ENCODE peak calls at places on chromosomes 1 and 21, in eight cellular contexts. One of them, this sample, is unnamed.

GRCh38 chr1:156898151-156898550 is 4.6 kb downstream of the PEAR1 start:
- DNase-seq in C1 segment of cervical spinal cord: no peak
- DNase-seq in hypothalamus: no peak
- DNase-seq in EH: peak; percentile 82
- DNase-seq in body of pancreas: no peak
- DNase-seq in amniotic epithelial cell: peak; percentile 54
- DNase-seq in psoas muscle: peak; percentile 55
- DNase-seq in GM13977: no peak
- DNase-seq in this sample: no peak

GRCh38 chr21:31132574-31133242 is 94.4 kb upstream of the KRTAP19-8 start:
- DNase-seq in psoas muscle: no peak
- DNase-seq in C1 segment of cervical spinal cord: no peak
- DNase-seq in GM13977: peak; percentile 23
- DNase-seq in EH: no peak
- DNase-seq in hypothalamus: no peak
- DNase-seq in amniotic epithelial cell: no peak
- DNase-seq in body of pancreas: no peak
- DNase-seq in this sample: no peak

GRCh38 chr1:221431068-221431651 is 310.7 kb downstream of the DUSP10 start:
- DNase-seq in psoas muscle: no peak
- DNase-seq in body of pancreas: no peak
- DNase-seq in hypothalamus: no peak
- DNase-seq in GM13977: no peak
- DNase-seq in amniotic epithelial cell: peak; percentile 18
- DNase-seq in C1 segment of cervical spinal cord: no peak
- DNase-seq in EH: peak; percentile 50
- DNase-seq in this sample: no peak

GRCh38 chr1:70038025-70038424 is 167.4 kb downstream of the LRRC40 start:
- DNase-seq in body of pancreas: no peak
- DNase-seq in amniotic epithelial cell: peak; percentile 86
- DNase-seq in EH: peak; percentile 41
- DNase-seq in C1 segment of cervical spinal cord: no peak
- DNase-seq in GM13977: no peak
- DNase-seq in hypothalamus: no peak
- DNase-seq in psoas muscle: no peak
- DNase-seq in this sample: no peak

GRCh38 chr1:53698381-53698980 is 40.5 kb downstream of the GLIS1 start:
- DNase-seq in EH: no peak
- DNase-seq in psoas muscle: no peak
- DNase-seq in amniotic epithelial cell: no peak
- DNase-seq in GM13977: no peak
- DNase-seq in hypothalamus: no peak
- DNase-seq in body of pancreas: no peak
- DNase-seq in C1 segment of cervical spinal cord: no peak
- DNase-seq in this sample: no peak

GRCh38 chr1:159889821-159890252 is 10.1 kb downstream of the CFAP45 start:
- DNase-seq in psoas muscle: peak; percentile 19
- DNase-seq in C1 segment of cervical spinal cord: no peak
- DNase-seq in GM13977: peak; percentile 82
- DNase-seq in hypothalamus: no peak
- DNase-seq in EH: peak; percentile 99
- DNase-seq in body of pancreas: no peak
- DNase-seq in amniotic epithelial cell: peak; percentile 68
- DNase-seq in this sample: no peak

GRCh38 chr1:204478166-204478899 is 16.3 kb downstream of the PIK3C2B start:
- DNase-seq in body of pancreas: no peak
- DNase-seq in amniotic epithelial cell: peak; percentile 26
- DNase-seq in GM13977: no peak
- DNase-seq in EH: no peak
- DNase-seq in C1 segment of cervical spinal cord: no peak
- DNase-seq in psoas muscle: no peak
- DNase-seq in hypothalamus: no peak
- DNase-seq in this sample: no peak

GRCh38 chr1:225461533-225462428 is 33.9 kb upstream of the LBR start:
- DNase-seq in body of pancreas: peak; percentile 60
- DNase-seq in psoas muscle: no peak
- DNase-seq in amniotic epithelial cell: no peak
- DNase-seq in hypothalamus: no peak
- DNase-seq in C1 segment of cervical spinal cord: no peak
- DNase-seq in EH: no peak
- DNase-seq in GM13977: no peak
- DNase-seq in this sample: no peak

GRCh38 chr1:186997877-186998276 is 169.1 kb downstream of the PLA2G4A start:
- DNase-seq in EH: no peak
- DNase-seq in C1 segment of cervical spinal cord: no peak
- DNase-seq in amniotic epithelial cell: no peak
- DNase-seq in psoas muscle: no peak
- DNase-seq in GM13977: no peak
- DNase-seq in hypothalamus: no peak
- DNase-seq in body of pancreas: no peak
- DNase-seq in this sample: no peak

GRCh38 chr1:31788138-31788824 is 24.1 kb upstream of the ADGRB2 start:
- DNase-seq in hypothalamus: peak; percentile 87
- DNase-seq in psoas muscle: peak; percentile 90
- DNase-seq in EH: peak; percentile 91
- DNase-seq in C1 segment of cervical spinal cord: peak; percentile 89
- DNase-seq in body of pancreas: peak; percentile 95
- DNase-seq in GM13977: peak; percentile 97
- DNase-seq in amniotic epithelial cell: peak; percentile 83
- DNase-seq in this sample: peak; percentile 87

GRCh38 chr1:45375104-45376090 is 35.2 kb upstream of the MUTYH start:
- DNase-seq in EH: peak; percentile 67
- DNase-seq in body of pancreas: peak; percentile 12
- DNase-seq in C1 segment of cervical spinal cord: no peak
- DNase-seq in GM13977: no peak
- DNase-seq in amniotic epithelial cell: no peak
- DNase-seq in hypothalamus: no peak
- DNase-seq in psoas muscle: no peak
- DNase-seq in this sample: no peak

GRCh38 chr1:52571783-52572182 is 18.9 kb upstream of the TUT4 start:
- DNase-seq in body of pancreas: no peak
- DNase-seq in GM13977: no peak
- DNase-seq in EH: peak; percentile 16
- DNase-seq in psoas muscle: no peak
- DNase-seq in C1 segment of cervical spinal cord: no peak
- DNase-seq in amniotic epithelial cell: peak; percentile 42
- DNase-seq in hypothalamus: no peak
- DNase-seq in this sample: no peak

GRCh38 chr1:226419284-226419683 is 11.4 kb upstream of the PARP1 start:
- DNase-seq in body of pancreas: no peak
- DNase-seq in amniotic epithelial cell: no peak
- DNase-seq in psoas muscle: no peak
- DNase-seq in hypothalamus: peak; percentile 10
- DNase-seq in EH: no peak
- DNase-seq in GM13977: no peak
- DNase-seq in C1 segment of cervical spinal cord: peak; percentile 5
- DNase-seq in this sample: no peak

GRCh38 chr1:15352122-15352957 is 57.3 kb upstream of the EFHD2 start:
- DNase-seq in C1 segment of cervical spinal cord: no peak
- DNase-seq in psoas muscle: no peak
- DNase-seq in body of pancreas: peak; percentile 80
- DNase-seq in amniotic epithelial cell: peak; percentile 58
- DNase-seq in GM13977: no peak
- DNase-seq in EH: peak; percentile 91
- DNase-seq in hypothalamus: no peak
- DNase-seq in this sample: no peak

GRCh38 chr1:115706774-115707425 is 61.6 kb downstream of the CASQ2 start:
- DNase-seq in amniotic epithelial cell: peak; percentile 66
- DNase-seq in C1 segment of cervical spinal cord: no peak
- DNase-seq in GM13977: peak; percentile 41
- DNase-seq in EH: peak; percentile 53
- DNase-seq in psoas muscle: no peak
- DNase-seq in hypothalamus: no peak
- DNase-seq in body of pancreas: no peak
- DNase-seq in this sample: no peak

GRCh38 chr1:7497107-7497637 is 273.9 kb upstream of the VAMP3 start:
- DNase-seq in GM13977: no peak
- DNase-seq in EH: no peak
- DNase-seq in amniotic epithelial cell: no peak
- DNase-seq in hypothalamus: no peak
- DNase-seq in body of pancreas: no peak
- DNase-seq in psoas muscle: no peak
- DNase-seq in C1 segment of cervical spinal cord: no peak
- DNase-seq in this sample: no peak

GRCh38 chr1:12380316-12381249 is 150.8 kb downstream of the VPS13D start:
- DNase-seq in amniotic epithelial cell: peak; percentile 15
- DNase-seq in hypothalamus: no peak
- DNase-seq in body of pancreas: no peak
- DNase-seq in EH: peak; percentile 10
- DNase-seq in GM13977: no peak
- DNase-seq in C1 segment of cervical spinal cord: no peak
- DNase-seq in psoas muscle: no peak
- DNase-seq in this sample: no peak

GRCh38 chr1:204806943-204807624 is 63.6 kb upstream of the NFASC start:
- DNase-seq in psoas muscle: peak; percentile 82
- DNase-seq in body of pancreas: peak; percentile 87
- DNase-seq in GM13977: peak; percentile 86
- DNase-seq in C1 segment of cervical spinal cord: peak; percentile 92
- DNase-seq in amniotic epithelial cell: peak; percentile 58
- DNase-seq in EH: peak; percentile 76
- DNase-seq in hypothalamus: peak; percentile 70
- DNase-seq in this sample: peak; percentile 70

GRCh38 chr21:16891821-16892220 is 621.0 kb upstream of the CXADR start:
- DNase-seq in body of pancreas: no peak
- DNase-seq in GM13977: no peak
- DNase-seq in C1 segment of cervical spinal cord: no peak
- DNase-seq in EH: peak; percentile 8
- DNase-seq in hypothalamus: no peak
- DNase-seq in psoas muscle: no peak
- DNase-seq in amniotic epithelial cell: peak; percentile 30
- DNase-seq in this sample: peak; percentile 61

GRCh38 chr1:171988243-171988642 is 146.9 kb downstream of the DNM3 start:
- DNase-seq in C1 segment of cervical spinal cord: no peak
- DNase-seq in hypothalamus: no peak
- DNase-seq in GM13977: no peak
- DNase-seq in body of pancreas: no peak
- DNase-seq in EH: no peak
- DNase-seq in amniotic epithelial cell: no peak
- DNase-seq in psoas muscle: no peak
- DNase-seq in this sample: no peak

GRCh38 chr1:231163831-231164427 is 2.1 kb downstream of the TRIM67 start:
- DNase-seq in C1 segment of cervical spinal cord: no peak
- DNase-seq in amniotic epithelial cell: no peak
- DNase-seq in GM13977: no peak
- DNase-seq in psoas muscle: no peak
- DNase-seq in body of pancreas: no peak
- DNase-seq in EH: no peak
- DNase-seq in hypothalamus: no peak
- DNase-seq in this sample: no peak

GRCh38 chr1:96992871-96993270 is 271.3 kb downstream of the PTBP2 start:
- DNase-seq in psoas muscle: no peak
- DNase-seq in EH: peak; percentile 79
- DNase-seq in hypothalamus: no peak
- DNase-seq in amniotic epithelial cell: peak; percentile 92
- DNase-seq in GM13977: no peak
- DNase-seq in body of pancreas: no peak
- DNase-seq in C1 segment of cervical spinal cord: no peak
- DNase-seq in this sample: no peak

GRCh38 chr1:153592706-153593105 is 20.2 kb downstream of the S100A16 start:
- DNase-seq in GM13977: no peak
- DNase-seq in psoas muscle: no peak
- DNase-seq in EH: no peak
- DNase-seq in C1 segment of cervical spinal cord: no peak
- DNase-seq in body of pancreas: no peak
- DNase-seq in amniotic epithelial cell: no peak
- DNase-seq in hypothalamus: no peak
- DNase-seq in this sample: no peak

GRCh38 chr1:164735315-164736052 is 176.5 kb downstream of the PBX1 start:
- DNase-seq in amniotic epithelial cell: peak; percentile 88
- DNase-seq in EH: peak; percentile 88
- DNase-seq in C1 segment of cervical spinal cord: peak; percentile 35
- DNase-seq in hypothalamus: no peak
- DNase-seq in body of pancreas: no peak
- DNase-seq in GM13977: no peak
- DNase-seq in psoas muscle: no peak
- DNase-seq in this sample: no peak

GRCh38 chr1:11862890-11863289 is 4.1 kb upstream of the NPPB start:
- DNase-seq in amniotic epithelial cell: no peak
- DNase-seq in hypothalamus: no peak
- DNase-seq in C1 segment of cervical spinal cord: no peak
- DNase-seq in GM13977: no peak
- DNase-seq in body of pancreas: no peak
- DNase-seq in psoas muscle: no peak
- DNase-seq in EH: peak; percentile 36
- DNase-seq in this sample: no peak

GRCh38 chr1:9595968-9596340 is 7.2 kb downstream of the TMEM201 start:
- DNase-seq in C1 segment of cervical spinal cord: no peak
- DNase-seq in GM13977: no peak
- DNase-seq in body of pancreas: no peak
- DNase-seq in EH: no peak
- DNase-seq in psoas muscle: no peak
- DNase-seq in amniotic epithelial cell: no peak
- DNase-seq in hypothalamus: no peak
- DNase-seq in this sample: no peak

GRCh38 chr1:93338426-93338825 is 7.3 kb upstream of the DR1 start:
- DNase-seq in psoas muscle: no peak
- DNase-seq in C1 segment of cervical spinal cord: no peak
- DNase-seq in body of pancreas: no peak
- DNase-seq in hypothalamus: no peak
- DNase-seq in EH: peak; percentile 97
- DNase-seq in amniotic epithelial cell: peak; percentile 95
- DNase-seq in GM13977: no peak
- DNase-seq in this sample: no peak

GRCh38 chr1:194787001-194787400 is 1600.6 kb upstream of the B3GALT2 start:
- DNase-seq in amniotic epithelial cell: no peak
- DNase-seq in GM13977: no peak
- DNase-seq in hypothalamus: no peak
- DNase-seq in body of pancreas: no peak
- DNase-seq in EH: no peak
- DNase-seq in psoas muscle: no peak
- DNase-seq in C1 segment of cervical spinal cord: no peak
- DNase-seq in this sample: no peak

GRCh38 chr1:53656062-53656915 is 82.7 kb downstream of the GLIS1 start:
- DNase-seq in C1 segment of cervical spinal cord: no peak
- DNase-seq in hypothalamus: no peak
- DNase-seq in psoas muscle: no peak
- DNase-seq in amniotic epithelial cell: no peak
- DNase-seq in EH: peak; percentile 96
- DNase-seq in GM13977: no peak
- DNase-seq in body of pancreas: no peak
- DNase-seq in this sample: no peak

GRCh38 chr1:174039069-174039468 is 16.9 kb upstream of the RC3H1 start:
- DNase-seq in C1 segment of cervical spinal cord: no peak
- DNase-seq in hypothalamus: no peak
- DNase-seq in EH: no peak
- DNase-seq in body of pancreas: no peak
- DNase-seq in GM13977: no peak
- DNase-seq in amniotic epithelial cell: peak; percentile 68
- DNase-seq in psoas muscle: no peak
- DNase-seq in this sample: no peak

GRCh38 chr1:205907794-205908193 is 35.5 kb downstream of the SLC26A9 start:
- DNase-seq in amniotic epithelial cell: peak; percentile 17
- DNase-seq in C1 segment of cervical spinal cord: no peak
- DNase-seq in body of pancreas: peak; percentile 55
- DNase-seq in psoas muscle: no peak
- DNase-seq in hypothalamus: no peak
- DNase-seq in GM13977: no peak
- DNase-seq in EH: peak; percentile 69
- DNase-seq in this sample: no peak

GRCh38 chr1:216535059-216535458 is 111.8 kb upstream of the USH2A start:
- DNase-seq in amniotic epithelial cell: no peak
- DNase-seq in GM13977: no peak
- DNase-seq in C1 segment of cervical spinal cord: no peak
- DNase-seq in psoas muscle: no peak
- DNase-seq in body of pancreas: no peak
- DNase-seq in hypothalamus: no peak
- DNase-seq in EH: peak; percentile 29
- DNase-seq in this sample: no peak

GRCh38 chr1:213123532-213123931 is 72.5 kb downstream of the RPS6KC1 start:
- DNase-seq in EH: peak; percentile 68
- DNase-seq in psoas muscle: no peak
- DNase-seq in hypothalamus: no peak
- DNase-seq in GM13977: no peak
- DNase-seq in body of pancreas: no peak
- DNase-seq in C1 segment of cervical spinal cord: no peak
- DNase-seq in amniotic epithelial cell: peak; percentile 76
- DNase-seq in this sample: no peak

GRCh38 chr1:160189649-160190625 is at the start of gene CASQ1:
- DNase-seq in amniotic epithelial cell: no peak
- DNase-seq in C1 segment of cervical spinal cord: no peak
- DNase-seq in EH: peak; percentile 68
- DNase-seq in body of pancreas: peak; percentile 44
- DNase-seq in GM13977: no peak
- DNase-seq in psoas muscle: peak; percentile 55
- DNase-seq in hypothalamus: no peak
- DNase-seq in this sample: no peak